ENCODE peak calls at places on chromosomes 3 and 15, in seven cellular contexts. Q, A, L, M, O, B and K are unnamed samples.

GRCh38 chr15:63086271-63086670 is 35.4 kb upstream of the LACTB start:
- DNase-seq in Q (no peak), A (no peak), L (no peak), M (no peak), O (no peak), B (no peak), K (no peak)

GRCh38 chr15:88834211-88834812 is 31.1 kb downstream of the ACAN start:
- DNase-seq in Q (no peak), A (no peak), L (peak), M (peak), O (no peak), B (peak), K (peak)

GRCh38 chr15:89034305-89034704 is 54.0 kb upstream of the ABHD2 start:
- DNase-seq in Q (no peak), A (no peak), L (no peak), M (no peak), O (no peak), B (peak), K (no peak)

GRCh38 chr3:128227507-128227906 is 74.2 kb downstream of the EEFSEC start:
- DNase-seq in Q (no peak), A (no peak), L (no peak), M (no peak), O (no peak), B (no peak), K (no peak)

GRCh38 chr15:78681306-78682012 is 40.4 kb upstream of the CHRNB4 start:
- DNase-seq in Q (no peak), A (no peak), L (no peak), M (no peak), O (no peak), B (no peak), K (no peak)

GRCh38 chr15:95604634-95605036 is 725.9 kb upstream of the NR2F2 start:
- DNase-seq in Q (no peak), A (no peak), L (no peak), M (no peak), O (peak), B (no peak), K (no peak)

GRCh38 chr3:99659032-99659431 is 20.6 kb downstream of the COL8A1 start:
- DNase-seq in Q (peak), A (no peak), L (no peak), M (no peak), O (peak), B (no peak), K (peak)

GRCh38 chr3:36142746-36143145 is 237.6 kb upstream of the STAC start:
- DNase-seq in Q (no peak), A (no peak), L (no peak), M (no peak), O (no peak), B (no peak), K (no peak)

GRCh38 chr3:126465928-126466564 is 9.6 kb downstream of the ZXDC start:
- DNase-seq in Q (peak), A (peak), L (no peak), M (no peak), O (no peak), B (no peak), K (no peak)

GRCh38 chr15:38068600-38068999 is 134.2 kb downstream of the TMCO5A start:
- DNase-seq in Q (no peak), A (no peak), L (no peak), M (no peak), O (no peak), B (no peak), K (no peak)
- H3K27ac ChIP-seq in Q (no peak), A (peak), L (no peak), M (no peak), O (no peak), B (peak), K (peak)

GRCh38 chr15:55289011-55289572 is 521 bp downstream of the RAB27A start:
- DNase-seq in Q (peak), A (peak), L (peak), M (peak), O (no peak), B (peak), K (no peak)
- H3K27ac ChIP-seq in Q (peak), A (peak), L (peak), M (peak), O (peak), B (peak), K (peak)

GRCh38 chr3:134311265-134311664 is 60.6 kb upstream of the RYK start:
- DNase-seq in Q (no peak), A (no peak), L (no peak), M (no peak), O (no peak), B (no peak), K (no peak)
- H3K27ac ChIP-seq in Q (peak), A (peak), L (no peak), M (no peak), O (peak), B (no peak), K (peak)

GRCh38 chr3:106309274-106309673 is 440.5 kb upstream of the CBLB start:
- DNase-seq in Q (no peak), A (no peak), L (no peak), M (no peak), O (no peak), B (no peak), K (no peak)
- H3K27ac ChIP-seq in Q (no peak), A (no peak), L (no peak), M (no peak), O (no peak), B (no peak), K (no peak)

GRCh38 chr3:46960801-46961200 is 15.7 kb downstream of the CCDC12 start:
- DNase-seq in Q (no peak), A (no peak), L (no peak), M (no peak), O (no peak), B (no peak), K (no peak)
- H3K27ac ChIP-seq in Q (peak), A (peak), L (no peak), M (no peak), O (peak), B (no peak), K (peak)

DNA sequence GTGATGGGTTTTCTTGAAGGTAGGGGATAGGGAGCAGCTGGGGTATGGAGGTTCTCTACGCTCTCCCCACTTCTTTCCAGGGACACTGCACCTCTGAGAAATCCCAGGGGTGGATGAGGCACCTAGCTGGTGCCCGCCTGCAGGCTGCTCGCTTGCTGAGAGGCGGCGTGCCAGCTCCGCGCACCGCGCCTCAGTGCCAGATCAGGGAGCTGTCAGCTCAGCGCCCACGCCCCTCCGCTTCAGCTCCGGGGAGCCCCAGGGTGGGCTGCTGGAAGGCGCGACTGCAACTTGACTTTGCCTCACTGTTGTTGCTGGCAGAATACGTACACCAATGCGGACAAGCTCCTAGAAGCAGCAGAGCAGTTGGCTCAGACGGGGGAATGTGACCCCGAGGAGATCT is 345.7 kb upstream of the UMPS start:
- DNase-seq in Q (no peak), A (no peak), L (no peak), M (no peak), O (no peak), B (no peak), K (no peak)
- H3K27ac ChIP-seq in Q (no peak), A (no peak), L (no peak), M (no peak), O (no peak), B (no peak), K (peak)

GRCh38 chr3:13114811-13115615 is 41.8 kb upstream of the IQSEC1 start:
- DNase-seq in Q (no peak), A (peak), L (peak), M (no peak), O (no peak), B (no peak), K (no peak)
- H3K27ac ChIP-seq in Q (no peak), A (no peak), L (no peak), M (no peak), O (no peak), B (no peak), K (no peak)

DNA sequence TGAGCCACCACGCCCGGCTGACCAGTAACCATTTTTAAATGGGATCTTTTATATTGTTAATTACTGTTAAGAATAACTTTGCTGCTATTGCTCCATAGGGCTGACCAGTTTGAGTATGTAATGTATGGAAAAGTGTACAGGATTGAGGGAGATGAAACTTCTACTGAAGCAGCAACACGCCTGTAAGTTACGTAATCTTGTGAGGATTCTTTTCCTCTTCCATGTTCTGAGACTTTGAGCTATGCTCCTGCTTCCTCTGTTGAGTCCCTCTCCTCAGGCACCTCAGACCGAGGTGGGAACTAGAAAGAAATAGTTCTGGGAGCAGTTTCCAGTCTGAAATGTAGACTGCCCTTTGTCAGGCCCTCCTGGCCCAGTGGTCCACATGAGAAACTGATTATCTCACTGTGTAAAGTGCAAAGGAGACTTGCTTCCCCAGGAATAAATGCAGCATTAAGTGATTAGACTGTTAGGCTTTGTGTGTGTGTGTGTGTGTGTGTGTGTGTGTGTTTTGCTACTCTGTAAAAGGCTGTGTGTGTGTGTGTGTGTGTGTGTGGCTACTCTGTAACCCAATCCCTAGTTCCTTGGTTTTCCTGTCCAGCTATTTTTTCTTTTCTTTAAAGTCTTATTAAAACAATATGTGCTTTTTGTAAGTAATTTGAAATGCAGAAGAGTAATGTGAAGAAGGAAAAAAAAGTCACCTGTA is 5.3 kb downstream of the POLR2H start:
- DNase-seq in Q (no peak), A (no peak), L (no peak), M (no peak), O (no peak), B (no peak), K (no peak)
- H3K27ac ChIP-seq in Q (no peak), A (no peak), L (no peak), M (no peak), O (no peak), B (no peak), K (no peak)

GRCh38 chr15:37104413-37105392 is 4.4 kb upstream of the MEIS2 start:
- DNase-seq in Q (no peak), A (no peak), L (no peak), M (no peak), O (no peak), B (no peak), K (no peak)
- H3K27ac ChIP-seq in Q (no peak), A (no peak), L (no peak), M (no peak), O (no peak), B (no peak), K (no peak)

DNA sequence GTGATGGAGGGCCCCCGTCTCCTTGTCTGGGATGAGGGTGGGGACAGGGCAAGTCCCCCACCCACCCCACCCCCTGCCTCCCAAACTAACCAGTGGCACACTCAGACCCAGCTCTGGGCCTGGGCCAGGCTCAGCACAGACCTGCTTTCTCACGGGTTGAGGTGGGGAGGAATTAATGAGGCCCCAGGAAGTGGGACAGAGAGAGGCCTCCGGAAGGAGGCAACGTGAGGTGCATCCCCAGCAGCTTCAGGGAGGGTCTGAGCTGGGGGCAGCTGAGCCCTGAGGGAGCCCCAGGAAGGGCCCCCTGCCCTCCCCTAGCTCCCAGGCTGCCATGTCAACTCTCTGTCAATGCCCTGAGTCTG is 15.0 kb upstream of the GNAI2 start:
- DNase-seq in Q (no peak), A (no peak), L (no peak), M (no peak), O (no peak), B (no peak), K (no peak)
- H3K27ac ChIP-seq in Q (no peak), A (no peak), L (no peak), M (no peak), O (no peak), B (no peak), K (no peak)